ENCODE peak calls at places on chromosomes 2 and 18, in seven cellular contexts. Z is CD4-positive, CD25-positive, alpha-beta regulatory T cell; I is adrenal gland; T is HepG2; C is T-helper 1 cell; V is NCI-H510A treated with DMSO at 0.1 percent for 48 hours; Q is NCI-H2081. M is an unnamed sample.

GRCh38 chr2:233129351-233129978 is 69.3 kb downstream of the INPP5D start:
- DNase-seq in Z (no peak), I (peak), T (no peak), C (no peak), V (no peak), Q (no peak), M (peak)

GRCh38 chr2:120471166-120471565 is 125.2 kb downstream of the INHBB start:
- DNase-seq in Z (no peak), I (peak), T (no peak), C (no peak), V (no peak), Q (no peak), M (no peak)

GRCh38 chr2:142241016-142241415 is 110.2 kb upstream of the LRP1B start:
- DNase-seq in Z (no peak), I (no peak), T (no peak), C (no peak), V (no peak), Q (no peak), M (no peak)

GRCh38 chr2:49113046-49113445 is 41.3 kb downstream of the FSHR start:
- DNase-seq in Z (no peak), I (no peak), T (no peak), C (no peak), V (no peak), Q (no peak), M (no peak)

GRCh38 chr2:85840091-85840490 is 48.7 kb downstream of the ST3GAL5 start:
- DNase-seq in Z (no peak), I (no peak), T (no peak), C (no peak), V (no peak), Q (no peak), M (peak)

GRCh38 chr18:79897940-79898625 is 53.4 kb downstream of the SLC66A2 start:
- DNase-seq in Z (no peak), I (no peak), T (no peak), C (no peak), V (no peak), Q (no peak), M (no peak)

GRCh38 chr2:18752667-18753422 is 163.5 kb upstream of the NT5C1B start:
- DNase-seq in Z (no peak), I (no peak), T (no peak), C (no peak), V (peak), Q (peak), M (peak)

GRCh38 chr2:144671695-144672094 is 151.8 kb upstream of the ZEB2 start:
- DNase-seq in Z (no peak), I (no peak), T (no peak), C (no peak), V (no peak), Q (no peak), M (peak)

GRCh38 chr2:180983468-180984388 is 3.3 kb downstream of the UBE2E3 start:
- DNase-seq in Z (peak), I (peak), T (peak), C (no peak), V (peak), Q (peak), M (peak)

GRCh38 chr2:124678043-124678442 is 653.0 kb downstream of the CNTNAP5 start:
- DNase-seq in Z (no peak), I (no peak), T (no peak), C (no peak), V (no peak), Q (no peak), M (no peak)

GRCh38 chr2:14677039-14677438 is 44.5 kb downstream of the LRATD1 start:
- DNase-seq in Z (no peak), I (no peak), T (no peak), C (no peak), V (no peak), Q (no peak), M (no peak)

GRCh38 chr2:171225302-171225980 is 64.7 kb upstream of the TLK1 start:
- DNase-seq in Z (no peak), I (no peak), T (peak), C (no peak), V (no peak), Q (no peak), M (peak)

GRCh38 chr2:39232141-39232540 is 11.6 kb downstream of the CDKL4 start:
- DNase-seq in Z (no peak), I (no peak), T (no peak), C (no peak), V (no peak), Q (no peak), M (no peak)

GRCh38 chr2:102050854-102051391 is 59.2 kb downstream of the IL1R2 start:
- DNase-seq in Z (no peak), I (peak), T (peak), C (no peak), V (no peak), Q (no peak), M (peak)

GRCh38 chr2:158967114-158967730 is 1.2 kb upstream of the TANC1 start:
- DNase-seq in Z (no peak), I (no peak), T (no peak), C (no peak), V (no peak), Q (no peak), M (peak)

GRCh38 chr2:235105821-235106359 is 154.1 kb downstream of the SH3BP4 start:
- DNase-seq in Z (no peak), I (no peak), T (peak), C (no peak), V (no peak), Q (no peak), M (no peak)

GRCh38 chr18:59140287-59140885 is 702 bp downstream of the SEC11C start:
- DNase-seq in Z (no peak), I (peak), T (peak), C (no peak), V (no peak), Q (peak), M (no peak)

GRCh38 chr18:74916773-74917393 is 292.1 kb downstream of the PTGR3 start:
- DNase-seq in Z (no peak), I (no peak), T (no peak), C (no peak), V (peak), Q (no peak), M (no peak)

GRCh38 chr18:46314011-46314410 is 209.8 kb downstream of the HAUS1 start:
- DNase-seq in Z (no peak), I (no peak), T (no peak), C (no peak), V (no peak), Q (no peak), M (no peak)

GRCh38 chr2:208426414-208426813 is 19.8 kb downstream of the PTH2R start:
- DNase-seq in Z (no peak), I (no peak), T (no peak), C (no peak), V (no peak), Q (no peak), M (peak)

GRCh38 chr18:9474103-9474982 is 970 bp upstream of the RALBP1 start:
- DNase-seq in Z (no peak), I (no peak), T (peak), C (peak), V (peak), Q (peak), M (no peak)

GRCh38 chr2:64338910-64339500 is 115.0 kb upstream of the LGALSL start:
- DNase-seq in Z (no peak), I (no peak), T (no peak), C (no peak), V (no peak), Q (no peak), M (peak)

GRCh38 chr18:74303936-74304335 is 11.7 kb upstream of the C18orf63 start:
- DNase-seq in Z (no peak), I (no peak), T (no peak), C (no peak), V (no peak), Q (no peak), M (no peak)

GRCh38 chr18:10526211-10526949 is 553 bp downstream of the NAPG start:
- DNase-seq in Z (no peak), I (peak), T (peak), C (peak), V (no peak), Q (peak), M (peak)

GRCh38 chr2:144943986-144944385 is 424.1 kb upstream of the ZEB2 start:
- DNase-seq in Z (no peak), I (no peak), T (no peak), C (no peak), V (no peak), Q (no peak), M (no peak)

GRCh38 chr18:2244641-2245040 is 326.7 kb downstream of the METTL4 start:
- DNase-seq in Z (no peak), I (no peak), T (no peak), C (no peak), V (no peak), Q (no peak), M (no peak)

GRCh38 chr2:28164280-28164801 is 228.3 kb upstream of the FOSL2 start:
- DNase-seq in Z (no peak), I (peak), T (no peak), C (no peak), V (no peak), Q (no peak), M (no peak)

GRCh38 chr2:74834806-74835755 is 1.2 kb downstream of the HK2 start:
- DNase-seq in Z (peak), I (peak), T (peak), C (peak), V (peak), Q (peak), M (peak)

GRCh38 chr18:30712383-30712782 is 330.2 kb downstream of the DSC3 start:
- DNase-seq in Z (no peak), I (no peak), T (no peak), C (no peak), V (peak), Q (no peak), M (peak)

GRCh38 chr2:27708257-27708654 is 44.6 kb downstream of the SLC4A1AP start:
- DNase-seq in Z (no peak), I (no peak), T (no peak), C (no peak), V (no peak), Q (no peak), M (no peak)